ENCODE peak calls at places on chromosomes 13 and 19, in six cellular contexts. G is NCI-H1436; T is midbrain; R is stimulated activated CD4-positive, alpha-beta T cell treated with anti-CD3 and anti-CD28 coated beads, TNF-alpha, amount 100 ng/mL, for 1 hour; V is T-helper 9 cell; Q is GM19239. X is an unnamed sample.

GRCh38 chr13:29713841-29714240 is 118.4 kb upstream of the SLC7A1 start:
- DNase-seq in R (no peak), G (no peak), Q (peak), T (no peak), V (no peak), X (no peak)

GRCh38 chr19:46616631-46617322 is 8.1 kb downstream of the PTGIR start:
- DNase-seq in R (no peak), T (no peak), G (peak), Q (no peak), V (no peak), X (no peak)

GRCh38 chr13:44575741-44576395 is at the start of gene TSC22D1:
- DNase-seq in V (peak), T (peak), R (peak), Q (no peak), G (no peak), X (peak)

GRCh38 chr19:33493401-33494275 is 28.0 kb downstream of the PEPD start:
- DNase-seq in T (no peak), Q (no peak), G (no peak), V (no peak), R (no peak), X (no peak)

GRCh38 chr19:32717496-32717895 is 2.1 kb upstream of the TDRD12 start:
- DNase-seq in R (no peak), Q (no peak), G (no peak), V (no peak), T (no peak), X (no peak)

GRCh38 chr13:95133498-95133897 is 167.8 kb downstream of the ABCC4 start:
- DNase-seq in R (no peak), Q (no peak), T (no peak), G (no peak), V (no peak), X (no peak)

GRCh38 chr19:49680473-49681351 is 3.6 kb downstream of the PRMT1 start:
- DNase-seq in Q (peak), R (peak), T (peak), G (peak), V (peak), X (peak)

GRCh38 chr13:28473044-28473443 is 21.9 kb downstream of the FLT1 start:
- DNase-seq in R (no peak), V (no peak), G (no peak), Q (no peak), T (no peak), X (no peak)

GRCh38 chr13:44434441-44435141 is 61.0 kb downstream of the SERP2 start:
- DNase-seq in V (no peak), R (no peak), Q (no peak), G (no peak), T (peak), X (peak)

GRCh38 chr19:3250675-3251074 is 26.2 kb downstream of the CELF5 start:
- DNase-seq in G (no peak), V (peak), R (peak), T (no peak), Q (no peak), X (no peak)

GRCh38 chr13:70527553-70527952 is 419.3 kb upstream of the KLHL1 start:
- DNase-seq in V (no peak), T (no peak), Q (no peak), R (no peak), G (no peak), X (no peak)

GRCh38 chr13:26656919-26657318 is 99.4 kb downstream of the WASF3 start:
- DNase-seq in G (no peak), V (no peak), Q (no peak), T (peak), R (no peak), X (no peak)

GRCh38 chr13:98216135-98216565 is 39.1 kb upstream of the RNF113B start:
- DNase-seq in G (no peak), T (no peak), Q (no peak), R (no peak), V (no peak), X (peak)

GRCh38 chr19:45584332-45585157 is at the start of gene OPA3:
- DNase-seq in V (peak), T (peak), G (peak), Q (peak), R (peak), X (peak)

GRCh38 chr19:48325265-48325910 is at the start of gene EMP3:
- DNase-seq in T (peak), V (peak), G (no peak), R (peak), Q (peak), X (peak)

GRCh38 chr13:25170554-25171107 is 1.5 kb downstream of the AMER2 start:
- DNase-seq in R (no peak), G (no peak), Q (no peak), T (peak), V (no peak), X (no peak)

GRCh38 chr13:73210218-73210883 is 151.5 kb downstream of the KLF5 start:
- DNase-seq in V (no peak), G (no peak), Q (no peak), R (no peak), T (no peak), X (no peak)

GRCh38 chr19:47682939-47683338 is 30.3 kb upstream of the EHD2 start:
- DNase-seq in R (no peak), V (no peak), T (no peak), G (no peak), Q (no peak), X (no peak)

GRCh38 chr19:29922972-29923371 is 19.1 kb upstream of the URI1 start:
- DNase-seq in R (no peak), G (no peak), Q (no peak), T (no peak), V (no peak), X (no peak)

GRCh38 chr13:70237131-70237530 is 128.9 kb upstream of the KLHL1 start:
- DNase-seq in T (no peak), R (no peak), Q (no peak), G (no peak), V (no peak), X (no peak)

GRCh38 chr13:30759748-30760147 is 24.4 kb downstream of the ALOX5AP start:
- DNase-seq in V (no peak), Q (no peak), G (no peak), T (no peak), R (no peak), X (no peak)

GRCh38 chr19:15091918-15092753 is 10.1 kb downstream of the OR1I1 start:
- DNase-seq in G (peak), V (no peak), R (peak), Q (no peak), T (peak), X (peak)

GRCh38 chr13:77028202-77028601 is 1.2 kb upstream of the FBXL3 start:
- DNase-seq in V (no peak), T (no peak), R (no peak), Q (no peak), G (no peak), X (peak)

GRCh38 chr19:907183-907853 is 5.7 kb downstream of the R3HDM4 start:
- DNase-seq in G (no peak), R (no peak), V (no peak), Q (no peak), T (no peak), X (no peak)

GRCh38 chr19:42178791-42179500 is 38.5 kb downstream of the DEDD2 start:
- DNase-seq in V (no peak), Q (no peak), G (peak), R (no peak), T (no peak), X (no peak)

GRCh38 chr19:18304496-18305312 is 18.2 kb downstream of the LSM4 start:
- DNase-seq in Q (peak), G (peak), V (peak), R (peak), T (peak), X (peak)

GRCh38 chr13:113741101-113741731 is 17.8 kb upstream of the TMEM255B start:
- DNase-seq in T (no peak), R (no peak), V (no peak), Q (no peak), G (no peak), X (no peak)

X was measured in ovary.